ENCODE peak calls at places on chromosomes 16 and 17, in five cellular contexts. N is bronchial epithelial cell, I is glutamatergic neuron, Y is upper lobe of left lung, E is activated B cell treated with CpG ODN at 0.5 μM for 24 hours. P is an unnamed sample.

GRCh38 chr17:7560172-7561027 is 1.3 kb upstream of the SENP3 start:
- DNase-seq in N (peak; percentile 65), I (peak; percentile 86), E (peak; percentile 61), Y (peak; percentile 67), P (peak; percentile 82)

GRCh38 chr16:49924078-49924477 is 68.2 kb upstream of the ZNF423 start:
- DNase-seq in I (no peak), Y (no peak), E (no peak), N (no peak), P (no peak)

GRCh38 chr17:47685556-47686275 is 8.2 kb upstream of the TBKBP1 start:
- DNase-seq in E (no peak), I (no peak), Y (no peak), N (peak; percentile 47), P (no peak)

GRCh38 chr17:27780441-27781404 is 19.6 kb downstream of the NOS2 start:
- DNase-seq in Y (no peak), N (no peak), I (no peak), E (no peak), P (no peak)

GRCh38 chr17:57295526-57296023 is 39.3 kb downstream of the MSI2 start:
- DNase-seq in Y (no peak), I (no peak), E (no peak), N (no peak), P (no peak)

GRCh38 chr17:39016193-39017153 is 49.3 kb upstream of the FBXO47 start:
- DNase-seq in I (no peak), E (no peak), N (peak; percentile 25), Y (no peak), P (no peak)

GRCh38 chr17:80423536-80424225 is 8.7 kb downstream of the ENDOV start:
- DNase-seq in N (no peak), Y (no peak), I (no peak), E (no peak), P (no peak)

GRCh38 chr17:42682400-42683384 is at the start of gene CNTNAP1:
- DNase-seq in I (peak; percentile 79), Y (peak; percentile 72), N (peak; percentile 48), E (no peak), P (peak; percentile 79)

GRCh38 chr17:29063992-29064391 is 21.1 kb downstream of the PIPOX start:
- DNase-seq in Y (no peak), E (no peak), I (no peak), N (no peak), P (no peak)

GRCh38 chr16:57289391-57290257 is 5.2 kb upstream of the PLLP start:
- DNase-seq in E (no peak), N (no peak), Y (no peak), I (no peak), P (no peak)

GRCh38 chr17:43176119-43176570 is 5.1 kb downstream of the NBR1 start:
- DNase-seq in N (no peak), Y (no peak), I (no peak), E (no peak), P (no peak)

GRCh38 chr17:17205368-17206148 is 575 bp downstream of the PLD6 start:
- DNase-seq in Y (peak; percentile 74), N (peak; percentile 44), I (no peak), E (peak; percentile 42), P (no peak)

GRCh38 chr17:78797691-78798585 is 15.9 kb upstream of the CYTH1 start:
- DNase-seq in N (peak; percentile 67), Y (no peak), E (no peak), I (no peak), P (no peak)

GRCh38 chr16:31221357-31222160 is 4.6 kb upstream of the PYDC1 start:
- DNase-seq in Y (no peak), N (no peak), I (no peak), E (no peak), P (no peak)

GRCh38 chr17:27651411-27652345 is 20.7 kb downstream of the LGALS9 start:
- DNase-seq in N (peak; percentile 15), E (peak; percentile 61), I (peak; percentile 82), Y (peak; percentile 47), P (peak; percentile 75)

GRCh38 chr16:10931977-10932632 is 10.2 kb downstream of the DEXI start:
- DNase-seq in I (no peak), Y (no peak), E (no peak), N (no peak), P (no peak)

GRCh38 chr17:77313831-77314230 is 173.1 kb downstream of the SEC14L1 start:
- DNase-seq in E (no peak), Y (no peak), I (peak; percentile 3), N (no peak), P (no peak)

GRCh38 chr16:68492501-68493411 is 44.4 kb upstream of the SMPD3 start:
- DNase-seq in N (no peak), Y (no peak), E (no peak), I (no peak), P (no peak)

DNA sequence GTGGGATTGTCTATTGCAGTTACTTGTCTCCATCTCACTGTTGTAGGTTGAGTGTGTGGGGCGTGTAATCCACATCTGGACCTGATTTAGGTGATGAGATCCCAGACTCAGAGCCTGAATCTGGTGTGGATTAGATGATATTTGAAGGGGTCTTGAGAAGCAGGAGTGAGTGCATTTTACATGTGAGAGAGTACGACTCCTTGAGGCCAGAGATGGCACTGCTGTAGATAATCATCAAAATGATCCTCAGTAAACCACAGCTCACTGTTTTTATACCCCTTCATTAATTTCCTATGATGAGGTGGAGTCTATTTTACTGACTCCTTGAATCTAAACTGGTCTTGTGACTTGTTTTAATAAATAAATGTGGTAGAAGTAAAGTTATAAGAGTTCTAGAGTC is 732.5 kb downstream of the KCNJ2 start:
- DNase-seq in E (no peak), N (no peak), I (no peak), Y (no peak), P (no peak)
- TF ChIP-seq CTCF in E (no peak), N (no peak), I (no peak), Y (no peak), P (no peak)

GRCh38 chr17:1577186-1577585 is 14.6 kb upstream of the PITPNA start:
- DNase-seq in E (no peak), I (no peak), N (peak; percentile 85), Y (peak; percentile 97), P (no peak)

GRCh38 chr17:1573932-1574696 is 11.5 kb upstream of the PITPNA start:
- DNase-seq in E (peak; percentile 87), Y (peak; percentile 91), N (peak; percentile 38), I (peak; percentile 83), P (peak; percentile 88)

GRCh38 chr17:1576500-1576899 is 13.9 kb upstream of the PITPNA start:
- DNase-seq in I (no peak), Y (no peak), N (no peak), E (no peak), P (no peak)

GRCh38 chr17:1577657-1578428 is 15.3 kb upstream of the PITPNA start:
- DNase-seq in N (no peak), I (no peak), E (no peak), Y (peak; percentile 68), P (no peak)

GRCh38 chr17:1574697-1575471 is 12.3 kb upstream of the PITPNA start:
- DNase-seq in E (no peak), N (no peak), Y (no peak), I (no peak), P (no peak)
- TF ChIP-seq CTCF in E (no peak), N (no peak), Y (no peak), I (peak; percentile 4), P (no peak)

DNA sequence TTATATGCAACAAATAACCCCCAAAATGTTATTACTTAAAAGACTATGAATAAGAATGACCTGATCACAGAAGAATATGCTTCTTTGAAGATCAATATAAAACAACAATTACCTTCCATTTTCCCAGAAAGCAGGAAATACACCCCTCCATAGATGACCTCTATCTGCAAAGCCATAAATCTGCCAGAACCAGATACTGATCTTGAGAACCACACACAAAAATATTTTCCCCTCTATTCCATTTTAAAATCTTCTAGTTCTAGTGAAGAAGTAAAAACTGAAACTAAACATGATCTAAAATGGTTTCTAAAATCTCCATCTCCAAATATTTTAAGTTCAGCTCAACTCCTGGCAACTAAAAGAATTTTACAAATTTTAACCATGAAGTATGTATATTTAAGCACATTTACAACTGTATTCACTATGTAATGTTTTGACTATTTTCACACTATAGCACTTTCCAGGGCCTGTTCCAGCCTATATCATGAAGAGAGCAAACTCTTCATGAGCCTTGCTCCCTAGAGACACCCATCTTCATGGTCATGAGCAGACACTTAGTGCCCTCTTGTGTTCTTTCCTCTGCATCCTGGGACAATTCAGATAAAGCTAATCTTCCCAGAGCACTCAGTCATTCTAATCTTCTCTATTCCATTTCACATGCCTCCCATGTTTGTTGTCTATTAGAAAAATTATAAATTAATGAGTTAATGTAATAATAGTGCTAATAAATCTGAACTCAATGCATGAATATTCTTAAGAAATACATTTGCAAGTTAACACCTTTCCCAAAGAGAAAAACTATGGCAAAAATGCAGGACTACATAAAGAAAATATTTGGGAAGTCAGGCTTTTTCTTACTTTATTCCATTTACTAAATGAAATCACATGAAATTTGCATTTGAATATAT is 87.0 kb downstream of the HELZ start:
- DNase-seq in I (no peak), Y (no peak), N (peak; percentile 13), E (no peak), P (no peak)
- TF ChIP-seq CTCF in I (no peak), Y (no peak), N (peak; percentile 13), E (no peak), P (no peak)

GRCh38 chr16:48113471-48113870 is 42.3 kb downstream of the ABCC12 start:
- DNase-seq in Y (no peak), E (no peak), I (no peak), N (peak; percentile 25), P (no peak)
- TF ChIP-seq CTCF in Y (no peak), E (no peak), I (no peak), N (peak; percentile 49), P (no peak)

GRCh38 chr16:749010-749409 is 8.2 kb upstream of the CIAO3 start:
- DNase-seq in I (no peak), N (no peak), Y (no peak), E (no peak), P (no peak)

GRCh38 chr16:747978-748746 is 7.4 kb upstream of the CIAO3 start:
- DNase-seq in Y (no peak), I (no peak), E (no peak), N (no peak), P (no peak)

GRCh38 chr16:746637-747036 is 5.8 kb upstream of the CIAO3 start:
- DNase-seq in I (no peak), E (no peak), N (no peak), Y (no peak), P (no peak)

GRCh38 chr16:743794-744500 is 3.1 kb upstream of the CIAO3 start:
- DNase-seq in Y (no peak), I (no peak), E (no peak), N (no peak), P (no peak)

DNA sequence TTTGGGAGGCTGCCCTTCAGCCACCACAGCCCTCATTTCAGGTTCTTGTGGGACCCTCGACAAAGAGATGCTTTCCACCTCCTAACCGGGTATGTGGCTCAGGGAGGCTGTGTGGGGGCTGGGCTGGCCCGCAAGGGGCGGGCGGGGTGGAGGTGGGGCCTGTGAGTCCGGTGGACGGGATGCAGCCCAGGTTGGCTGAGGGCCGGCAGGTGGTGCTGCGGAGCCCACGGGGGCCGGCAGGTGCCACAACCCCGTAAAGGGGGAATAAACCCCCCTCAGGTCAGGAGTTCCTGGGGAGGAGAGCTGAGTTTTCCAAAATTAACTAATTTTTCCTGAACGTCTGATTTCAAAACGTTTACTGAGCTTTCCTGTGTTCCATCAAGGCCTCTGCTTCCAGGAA is 4.9 kb upstream of the CIAO3 start:
- DNase-seq in N (no peak), E (no peak), I (no peak), Y (peak; percentile 45), P (peak; percentile 73)
- TF ChIP-seq CTCF in N (peak; percentile 76), E (no peak), I (peak; percentile 12), Y (no peak), P (peak; percentile 58)